ENCODE peak calls at places on chromosomes 3 and 15, in five cellular contexts. One of them, this sample, is unnamed.

GRCh38 chr3:191774485-191774884 is 313.5 kb downstream of the PYDC2 start:
- DNase-seq in HepG2: no peak
- DNase-seq in cardiac fibroblast: peak; percentile 41
- DNase-seq in ovary: no peak
- DNase-seq in CD4-positive, alpha-beta T cell: no peak
- DNase-seq in this sample: no peak

GRCh38 chr15:29107291-29107890 is 162.2 kb downstream of the NSMCE3 start:
- DNase-seq in cardiac fibroblast: no peak
- DNase-seq in CD4-positive, alpha-beta T cell: no peak
- DNase-seq in ovary: no peak
- DNase-seq in HepG2: no peak
- DNase-seq in this sample: no peak

GRCh38 chr3:177633671-177634207 is 436.5 kb upstream of the TBL1XR1 start:
- DNase-seq in CD4-positive, alpha-beta T cell: no peak
- DNase-seq in ovary: no peak
- DNase-seq in cardiac fibroblast: peak; percentile 88
- DNase-seq in HepG2: no peak
- DNase-seq in this sample: no peak

GRCh38 chr3:146594843-146595482 is 10.2 kb downstream of the PLSCR5 start:
- DNase-seq in cardiac fibroblast: peak; percentile 55
- DNase-seq in ovary: no peak
- DNase-seq in HepG2: peak; percentile 12
- DNase-seq in CD4-positive, alpha-beta T cell: no peak
- DNase-seq in this sample: no peak

GRCh38 chr3:197183582-197183981 is 114.8 kb downstream of the DLG1 start:
- DNase-seq in CD4-positive, alpha-beta T cell: no peak
- DNase-seq in HepG2: no peak
- DNase-seq in ovary: no peak
- DNase-seq in cardiac fibroblast: no peak
- DNase-seq in this sample: no peak

GRCh38 chr3:185702564-185703225 is 116.6 kb downstream of the SENP2 start:
- DNase-seq in cardiac fibroblast: no peak
- DNase-seq in HepG2: no peak
- DNase-seq in ovary: no peak
- DNase-seq in CD4-positive, alpha-beta T cell: no peak
- DNase-seq in this sample: no peak

GRCh38 chr15:63256433-63256884 is 20.9 kb upstream of the APH1B start:
- DNase-seq in cardiac fibroblast: peak; percentile 80
- DNase-seq in CD4-positive, alpha-beta T cell: no peak
- DNase-seq in ovary: no peak
- DNase-seq in HepG2: peak; percentile 33
- DNase-seq in this sample: no peak

GRCh38 chr3:196631655-196632032 is 7.8 kb upstream of the NRROS start:
- DNase-seq in CD4-positive, alpha-beta T cell: no peak
- DNase-seq in ovary: no peak
- DNase-seq in HepG2: no peak
- DNase-seq in cardiac fibroblast: no peak
- DNase-seq in this sample: no peak

GRCh38 chr3:46423588-46423987 is 16.5 kb downstream of the CCRL2 start:
- DNase-seq in ovary: no peak
- DNase-seq in CD4-positive, alpha-beta T cell: no peak
- DNase-seq in HepG2: peak; percentile 3
- DNase-seq in cardiac fibroblast: peak; percentile 74
- DNase-seq in this sample: no peak

GRCh38 chr3:177574232-177574856 is 377.1 kb upstream of the TBL1XR1 start:
- DNase-seq in HepG2: peak; percentile 71
- DNase-seq in CD4-positive, alpha-beta T cell: no peak
- DNase-seq in ovary: no peak
- DNase-seq in cardiac fibroblast: peak; percentile 72
- DNase-seq in this sample: peak; percentile 15

GRCh38 chr15:43204016-43204901 is 16.6 kb downstream of the EPB42 start:
- DNase-seq in ovary: no peak
- DNase-seq in CD4-positive, alpha-beta T cell: peak; percentile 29
- DNase-seq in cardiac fibroblast: peak; percentile 80
- DNase-seq in HepG2: peak; percentile 53
- DNase-seq in this sample: no peak

GRCh38 chr3:195172285-195172684 is 98.7 kb downstream of the XXYLT1 start:
- DNase-seq in CD4-positive, alpha-beta T cell: no peak
- DNase-seq in ovary: no peak
- DNase-seq in cardiac fibroblast: no peak
- DNase-seq in HepG2: no peak
- DNase-seq in this sample: no peak

GRCh38 chr15:78407889-78408640 is 30.0 kb upstream of the IREB2 start:
- DNase-seq in CD4-positive, alpha-beta T cell: no peak
- DNase-seq in ovary: no peak
- DNase-seq in HepG2: no peak
- DNase-seq in cardiac fibroblast: no peak
- DNase-seq in this sample: no peak

GRCh38 chr15:85563328-85563727 is 182.9 kb downstream of the AKAP13 start:
- DNase-seq in CD4-positive, alpha-beta T cell: no peak
- DNase-seq in cardiac fibroblast: peak; percentile 75
- DNase-seq in HepG2: peak; percentile 36
- DNase-seq in ovary: no peak
- DNase-seq in this sample: no peak

GRCh38 chr3:46970391-46971091 is 6.0 kb downstream of the CCDC12 start:
- DNase-seq in cardiac fibroblast: no peak
- DNase-seq in ovary: no peak
- DNase-seq in HepG2: peak; percentile 96
- DNase-seq in CD4-positive, alpha-beta T cell: no peak
- DNase-seq in this sample: no peak

GRCh38 chr3:44960387-44961026 is 15.5 kb downstream of the ZDHHC3 start:
- DNase-seq in CD4-positive, alpha-beta T cell: no peak
- DNase-seq in HepG2: no peak
- DNase-seq in ovary: no peak
- DNase-seq in cardiac fibroblast: peak; percentile 71
- DNase-seq in this sample: no peak

GRCh38 chr15:38589502-38589901 is 24.9 kb upstream of the RASGRP1 start:
- DNase-seq in ovary: no peak
- DNase-seq in HepG2: no peak
- DNase-seq in CD4-positive, alpha-beta T cell: no peak
- DNase-seq in cardiac fibroblast: peak; percentile 88
- DNase-seq in this sample: no peak

GRCh38 chr3:141239551-141240281 is 8.1 kb downstream of the PXYLP1 start:
- DNase-seq in cardiac fibroblast: no peak
- DNase-seq in CD4-positive, alpha-beta T cell: no peak
- DNase-seq in HepG2: no peak
- DNase-seq in ovary: no peak
- DNase-seq in this sample: no peak

GRCh38 chr3:67418539-67419529 is 235.6 kb downstream of the SUCLG2 start:
- DNase-seq in ovary: no peak
- DNase-seq in cardiac fibroblast: peak; percentile 33
- DNase-seq in CD4-positive, alpha-beta T cell: no peak
- DNase-seq in HepG2: no peak
- DNase-seq in this sample: no peak

GRCh38 chr3:119497824-119498187 is 541 bp upstream of the TIMMDC1 start:
- DNase-seq in ovary: peak; percentile 33
- DNase-seq in cardiac fibroblast: peak; percentile 41
- DNase-seq in CD4-positive, alpha-beta T cell: no peak
- DNase-seq in HepG2: peak; percentile 20
- DNase-seq in this sample: no peak

GRCh38 chr3:113552851-113553250 is 20.5 kb downstream of the SIDT1 start:
- DNase-seq in cardiac fibroblast: no peak
- DNase-seq in CD4-positive, alpha-beta T cell: peak; percentile 7
- DNase-seq in ovary: no peak
- DNase-seq in HepG2: no peak
- DNase-seq in this sample: no peak

GRCh38 chr15:73959012-73959581 is 32.8 kb downstream of the LOXL1 start:
- DNase-seq in HepG2: no peak
- DNase-seq in cardiac fibroblast: peak; percentile 31
- DNase-seq in CD4-positive, alpha-beta T cell: peak; percentile 46
- DNase-seq in ovary: peak; percentile 4
- DNase-seq in this sample: no peak

GRCh38 chr15:63236272-63236671 is 41.1 kb upstream of the APH1B start:
- DNase-seq in CD4-positive, alpha-beta T cell: no peak
- DNase-seq in ovary: no peak
- DNase-seq in cardiac fibroblast: peak; percentile 92
- DNase-seq in HepG2: no peak
- DNase-seq in this sample: no peak

GRCh38 chr3:97940034-97940433 is 32.2 kb downstream of the RIOX2 start:
- DNase-seq in ovary: no peak
- DNase-seq in HepG2: peak; percentile 26
- DNase-seq in cardiac fibroblast: peak; percentile 14
- DNase-seq in CD4-positive, alpha-beta T cell: no peak
- DNase-seq in this sample: no peak
- TF ChIP-seq CTCF in ovary: no peak
- TF ChIP-seq CTCF in HepG2: peak; percentile 54
- TF ChIP-seq CTCF in cardiac fibroblast: no peak
- TF ChIP-seq CTCF in CD4-positive, alpha-beta T cell: no peak
- TF ChIP-seq CTCF in this sample: no peak

DNA sequence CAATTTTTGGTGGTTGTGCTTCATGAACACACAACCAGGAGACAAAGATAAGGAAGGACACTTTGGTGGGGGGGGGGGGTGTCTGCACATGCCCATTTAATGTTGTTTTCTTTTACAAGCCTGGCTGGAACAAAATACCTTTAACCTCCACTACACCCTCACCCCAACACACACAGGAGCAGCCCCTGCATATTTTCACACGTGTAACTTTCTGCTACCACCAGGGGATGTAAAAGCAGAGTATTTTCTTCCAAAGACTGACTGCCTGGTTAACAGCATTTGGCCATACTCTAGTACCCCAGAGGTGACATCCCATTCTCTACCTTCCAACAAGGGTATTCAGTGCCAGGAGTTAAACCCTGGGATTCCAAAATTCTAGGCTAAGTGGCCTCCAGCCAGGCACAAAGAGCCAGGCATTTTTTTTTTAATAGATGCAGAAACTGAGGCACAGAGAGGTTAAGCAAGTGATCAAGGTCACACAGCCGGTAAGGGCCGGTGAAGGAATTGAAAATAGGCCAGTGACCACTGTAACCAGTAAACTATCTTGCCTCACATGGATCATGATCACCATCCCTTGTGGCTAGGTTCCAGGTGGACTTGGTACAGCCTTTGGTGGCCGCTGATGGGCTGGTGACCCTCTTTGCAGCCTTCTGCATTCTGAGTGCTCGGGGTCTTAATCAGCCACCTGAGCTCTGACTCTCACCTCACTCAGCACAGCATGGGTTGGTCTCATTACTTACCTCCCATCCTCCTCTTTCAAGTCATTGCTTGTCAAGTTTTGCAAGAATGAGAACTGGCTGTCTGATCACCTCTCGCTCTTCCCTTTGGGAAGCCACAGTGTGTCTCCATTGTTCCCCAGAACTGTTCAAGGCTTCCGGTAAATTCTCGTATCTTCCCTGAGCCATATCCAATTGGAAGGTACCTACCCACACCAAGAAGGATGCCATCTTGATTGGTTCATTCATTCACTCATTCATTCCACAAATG is 20.4 kb downstream of the MAGI1 start:
- DNase-seq in cardiac fibroblast: no peak
- DNase-seq in CD4-positive, alpha-beta T cell: no peak
- DNase-seq in HepG2: no peak
- DNase-seq in ovary: no peak
- DNase-seq in this sample: no peak
- TF ChIP-seq CTCF in cardiac fibroblast: no peak
- TF ChIP-seq CTCF in CD4-positive, alpha-beta T cell: no peak
- TF ChIP-seq CTCF in HepG2: no peak
- TF ChIP-seq CTCF in ovary: no peak
- TF ChIP-seq CTCF in this sample: no peak

GRCh38 chr3:43177092-43177491 is 71.2 kb upstream of the POMGNT2 start:
- DNase-seq in HepG2: no peak
- DNase-seq in cardiac fibroblast: no peak
- DNase-seq in CD4-positive, alpha-beta T cell: no peak
- DNase-seq in ovary: no peak
- DNase-seq in this sample: no peak

GRCh38 chr3:43181202-43181910 is 75.5 kb upstream of the POMGNT2 start:
- DNase-seq in HepG2: no peak
- DNase-seq in cardiac fibroblast: no peak
- DNase-seq in ovary: no peak
- DNase-seq in CD4-positive, alpha-beta T cell: peak; percentile 45
- DNase-seq in this sample: no peak

GRCh38 chr3:43176666-43177065 is 70.8 kb upstream of the POMGNT2 start:
- DNase-seq in ovary: no peak
- DNase-seq in HepG2: no peak
- DNase-seq in cardiac fibroblast: no peak
- DNase-seq in CD4-positive, alpha-beta T cell: no peak
- DNase-seq in this sample: no peak

GRCh38 chr3:43180027-43180426 is 74.1 kb upstream of the POMGNT2 start:
- DNase-seq in HepG2: peak; percentile 73
- DNase-seq in CD4-positive, alpha-beta T cell: peak; percentile 21
- DNase-seq in cardiac fibroblast: peak; percentile 96
- DNase-seq in ovary: no peak
- DNase-seq in this sample: no peak

DNA sequence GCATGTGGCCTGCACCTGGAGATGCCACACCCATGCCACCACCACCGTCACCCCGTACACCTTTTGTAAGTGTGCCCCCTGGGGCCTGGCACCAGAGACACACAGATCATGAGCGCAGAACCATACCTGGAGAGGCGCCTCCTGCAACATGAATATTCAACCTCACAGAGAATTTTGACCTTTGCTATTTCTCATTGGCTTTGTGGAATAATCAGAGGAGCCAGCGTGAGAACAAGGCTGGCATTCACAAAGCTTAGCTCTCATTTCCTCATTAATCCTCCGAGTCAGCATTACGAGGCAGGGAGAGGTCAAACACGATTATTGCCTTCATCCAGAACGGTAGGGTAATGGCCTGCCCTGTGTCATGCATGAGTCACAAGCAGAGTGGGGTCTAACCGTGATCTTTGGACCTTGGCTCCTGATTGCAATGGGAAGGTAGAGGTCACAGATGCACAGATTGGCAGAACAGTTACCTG is 73.0 kb upstream of the POMGNT2 start:
- DNase-seq in cardiac fibroblast: peak; percentile 78
- DNase-seq in ovary: no peak
- DNase-seq in CD4-positive, alpha-beta T cell: no peak
- DNase-seq in HepG2: peak; percentile 91
- DNase-seq in this sample: no peak
- TF ChIP-seq CTCF in cardiac fibroblast: no peak
- TF ChIP-seq CTCF in ovary: no peak
- TF ChIP-seq CTCF in CD4-positive, alpha-beta T cell: no peak
- TF ChIP-seq CTCF in HepG2: no peak
- TF ChIP-seq CTCF in this sample: no peak

GRCh38 chr3:133915685-133916639 is 20.3 kb upstream of the RAB6B start:
- DNase-seq in HepG2: no peak
- DNase-seq in ovary: no peak
- DNase-seq in cardiac fibroblast: peak; percentile 12
- DNase-seq in CD4-positive, alpha-beta T cell: no peak
- DNase-seq in this sample: no peak

GRCh38 chr3:133905376-133905775 is 9.7 kb upstream of the RAB6B start:
- DNase-seq in ovary: no peak
- DNase-seq in HepG2: no peak
- DNase-seq in CD4-positive, alpha-beta T cell: no peak
- DNase-seq in cardiac fibroblast: no peak
- DNase-seq in this sample: no peak

GRCh38 chr3:133914839-133915600 is 19.3 kb upstream of the RAB6B start:
- DNase-seq in HepG2: no peak
- DNase-seq in cardiac fibroblast: no peak
- DNase-seq in ovary: no peak
- DNase-seq in CD4-positive, alpha-beta T cell: no peak
- DNase-seq in this sample: no peak

DNA sequence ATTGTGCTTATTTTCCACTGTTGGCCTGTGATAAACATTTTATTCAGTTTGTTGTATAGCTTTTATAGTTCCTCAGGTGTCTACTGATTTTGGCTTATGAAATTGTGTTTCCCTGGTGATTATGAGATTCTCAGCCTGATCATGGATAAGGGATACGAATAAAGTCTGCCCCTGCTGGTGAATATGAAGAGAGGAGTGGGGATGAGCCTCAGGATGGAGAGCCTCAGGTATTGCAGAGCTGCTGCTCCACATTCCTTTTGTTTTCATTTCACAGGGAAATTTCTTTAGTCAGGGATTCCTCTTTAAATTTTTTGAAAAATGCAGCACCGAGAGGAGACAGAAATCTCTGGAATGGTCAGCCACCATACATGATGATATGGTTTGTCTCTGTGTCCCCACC is 14.7 kb upstream of the RAB6B start:
- DNase-seq in cardiac fibroblast: no peak
- DNase-seq in HepG2: no peak
- DNase-seq in CD4-positive, alpha-beta T cell: no peak
- DNase-seq in ovary: no peak
- DNase-seq in this sample: no peak
- TF ChIP-seq CTCF in cardiac fibroblast: peak; percentile 24
- TF ChIP-seq CTCF in HepG2: no peak
- TF ChIP-seq CTCF in CD4-positive, alpha-beta T cell: no peak
- TF ChIP-seq CTCF in ovary: no peak
- TF ChIP-seq CTCF in this sample: peak; percentile 41